ENCODE peak calls at places on chromosome 16, in nine cellular contexts. X, L, F, M, Q, U, P, R and Z are unnamed samples.

GRCh38 chr16:76913046-76913445 is 277.9 kb upstream of the MON1B start:
- DNase-seq in R (no peak), P (no peak), X (no peak), U (no peak), F (no peak), L (no peak), M (no peak), Q (no peak), Z (no peak)

GRCh38 chr16:10332301-10332700 is 53.6 kb upstream of the ATF7IP2 start:
- DNase-seq in Q (peak; percentile 25), X (no peak), F (no peak), P (no peak), R (no peak), U (no peak), M (no peak), L (no peak), Z (no peak)

GRCh38 chr16:35210681-35211433 is 1751.4 kb downstream of the TP53TG3F start:
- DNase-seq in F (no peak), U (no peak), X (no peak), M (no peak), P (no peak), R (no peak), L (no peak), Q (no peak), Z (no peak)

GRCh38 chr16:627458-628239 is 3.1 kb upstream of the WFIKKN1 start:
- DNase-seq in R (no peak), L (no peak), F (no peak), U (no peak), P (no peak), X (peak; percentile 89), M (no peak), Q (no peak), Z (no peak)

GRCh38 chr16:79434771-79435170 is 165.8 kb downstream of the MAF start:
- DNase-seq in Q (no peak), X (no peak), L (no peak), R (no peak), M (no peak), U (no peak), P (no peak), F (no peak), Z (no peak)

GRCh38 chr16:68704232-68704867 is 32.7 kb upstream of the CDH1 start:
- DNase-seq in Q (peak; percentile 96), U (no peak), P (peak; percentile 78), R (no peak), X (peak; percentile 87), M (peak; percentile 87), L (peak; percentile 79), F (peak; percentile 27), Z (peak; percentile 78)

GRCh38 chr16:19980866-19981265 is 92.8 kb downstream of the GPR139 start:
- DNase-seq in F (no peak), L (peak; percentile 12), M (peak; percentile 60), Q (peak; percentile 77), X (no peak), P (no peak), R (no peak), U (no peak), Z (no peak)

GRCh38 chr16:56513972-56514371 is 5.9 kb downstream of the BBS2 start:
- DNase-seq in R (no peak), M (peak; percentile 19), F (peak; percentile 18), L (peak; percentile 25), P (no peak), X (peak; percentile 57), U (no peak), Q (peak; percentile 70), Z (no peak)

GRCh38 chr16:8489580-8489979 is 100.7 kb downstream of the TMEM114 start:
- DNase-seq in M (no peak), Q (no peak), U (no peak), P (no peak), F (no peak), R (no peak), X (no peak), L (no peak), Z (no peak)

GRCh38 chr16:75035410-75035968 is 36.7 kb downstream of the ZNRF1 start:
- DNase-seq in F (no peak), X (peak; percentile 26), R (no peak), L (no peak), P (no peak), U (peak; percentile 34), M (no peak), Q (no peak), Z (no peak)

GRCh38 chr16:15829460-15829859 is 27.4 kb downstream of the MYH11 start:
- DNase-seq in M (peak; percentile 44), X (peak; percentile 54), P (no peak), R (peak; percentile 62), L (no peak), U (peak; percentile 63), Q (peak; percentile 54), F (no peak), Z (no peak)

GRCh38 chr16:31182391-31182790 is 2.5 kb downstream of the FUS start:
- DNase-seq in X (no peak), P (no peak), U (no peak), F (no peak), R (no peak), M (no peak), Q (no peak), L (no peak), Z (no peak)

GRCh38 chr16:5031601-5032000 is 2.1 kb downstream of the NAGPA start:
- DNase-seq in P (no peak), X (no peak), F (no peak), M (no peak), R (no peak), L (no peak), U (no peak), Q (no peak), Z (no peak)

GRCh38 chr16:17328971-17329370 is 141.8 kb downstream of the XYLT1 start:
- DNase-seq in F (no peak), R (no peak), L (no peak), U (peak; percentile 80), X (no peak), P (no peak), M (no peak), Q (no peak), Z (no peak)

GRCh38 chr16:58377932-58378331 is 14.3 kb upstream of the GINS3 start:
- DNase-seq in U (no peak), X (no peak), F (no peak), Q (no peak), R (no peak), L (no peak), M (no peak), P (no peak), Z (no peak)

GRCh38 chr16:70800306-70800705 is 652 bp downstream of the VAC14 start:
- DNase-seq in P (no peak), U (no peak), Q (peak; percentile 19), F (no peak), L (no peak), R (no peak), M (no peak), X (no peak), Z (no peak)

GRCh38 chr16:68128577-68129305 is 43.6 kb downstream of the NFATC3 start:
- DNase-seq in Q (peak; percentile 18), M (no peak), F (no peak), P (no peak), L (no peak), R (no peak), U (no peak), X (peak; percentile 55), Z (no peak)

GRCh38 chr16:57266531-57267268 is 17.8 kb downstream of the PLLP start:
- DNase-seq in X (no peak), M (no peak), U (no peak), R (no peak), L (no peak), F (no peak), Q (no peak), P (no peak), Z (no peak)

GRCh38 chr16:77574867-77575619 is 140.2 kb upstream of the ADAMTS18 start:
- DNase-seq in L (no peak), X (peak; percentile 23), U (no peak), R (no peak), M (no peak), Q (no peak), P (no peak), F (no peak), Z (no peak)

GRCh38 chr16:68790130-68790761 is 53.1 kb upstream of the TANGO6 start:
- DNase-seq in X (peak; percentile 65), P (no peak), U (no peak), R (no peak), M (peak; percentile 20), L (no peak), Q (peak; percentile 52), F (no peak), Z (no peak)

GRCh38 chr16:996672-997071 is 15.1 kb downstream of the SOX8 start:
- DNase-seq in X (no peak), R (no peak), P (no peak), U (no peak), Q (no peak), F (no peak), M (no peak), L (no peak), Z (no peak)

GRCh38 chr16:81754810-81755209 is 24.3 kb upstream of the PLCG2 start:
- DNase-seq in R (no peak), X (no peak), P (no peak), F (no peak), M (no peak), L (no peak), Q (no peak), U (no peak), Z (no peak)

DNA sequence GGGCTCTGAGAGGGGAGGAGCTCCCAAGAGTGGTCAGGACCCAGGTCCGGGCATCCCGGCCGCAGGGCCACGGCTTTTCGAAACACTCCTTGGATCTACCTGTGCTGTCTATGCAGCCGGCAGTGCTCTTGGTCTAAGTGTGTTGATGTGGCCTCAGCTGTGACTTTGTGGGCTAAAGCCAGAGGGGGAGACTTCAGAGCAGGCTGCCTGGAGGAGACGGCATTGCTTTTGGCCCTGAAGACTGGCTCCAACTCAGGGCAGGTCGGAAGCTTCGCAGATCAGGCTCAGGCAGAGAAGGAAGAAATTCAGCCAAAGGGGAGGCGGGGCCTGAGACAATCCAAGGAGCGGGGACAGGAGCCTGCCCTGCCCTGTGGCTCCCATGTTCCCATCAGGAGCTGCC is 31.4 kb downstream of the PIEZO1 start:
- DNase-seq in P (no peak), L (no peak), F (no peak), M (no peak), U (no peak), X (no peak), R (no peak), Q (no peak), Z (no peak)
- TF ChIP-seq CTCF in P (no peak), L (no peak), F (no peak), M (no peak), U (no peak), X (no peak), R (no peak), Q (no peak), Z (no peak)

GRCh38 chr16:51112311-51112710 is 38.8 kb downstream of the SALL1 start:
- DNase-seq in X (no peak), U (no peak), M (no peak), L (no peak), P (no peak), F (no peak), R (no peak), Q (no peak), Z (no peak)
- TF ChIP-seq CTCF in X (no peak), U (no peak), M (no peak), L (no peak), P (no peak), F (no peak), R (no peak), Q (no peak), Z (no peak)

GRCh38 chr16:62068747-62069146 is 32.5 kb upstream of the CDH8 start:
- DNase-seq in F (no peak), Q (peak; percentile 65), L (no peak), X (no peak), R (no peak), M (peak; percentile 24), U (no peak), P (no peak), Z (no peak)
- TF ChIP-seq CTCF in F (no peak), Q (peak; percentile 64), L (peak; percentile 29), X (no peak), R (no peak), M (peak; percentile 47), U (no peak), P (no peak), Z (peak; percentile 61)

GRCh38 chr16:85086347-85087291 is 25.7 kb downstream of the CIBAR2 start:
- DNase-seq in Q (peak; percentile 84), F (peak; percentile 72), X (peak; percentile 71), L (peak; percentile 65), R (no peak), U (peak; percentile 80), M (peak; percentile 83), P (peak; percentile 53), Z (no peak)
- TF ChIP-seq CTCF in Q (peak; percentile 52), F (peak; percentile 78), X (peak; percentile 72), L (peak; percentile 51), R (peak; percentile 50), U (peak; percentile 87), M (peak; percentile 75), P (peak; percentile 69), Z (peak; percentile 83)